ENCODE peak calls at places on chromosome 2, in seven cellular contexts. O is GM23338, W is GM19239, F is NCI-H1417, U is AG20443, H is HCT116, D is right lobe of liver. X is an unnamed sample.

GRCh38 chr2:25215948-25216679 is 47.7 kb upstream of the POMC start:
- DNase-seq in F (no peak), U (peak; percentile 91), D (peak; percentile 75), H (no peak), O (peak; percentile 94), W (peak; percentile 70), X (no peak)

GRCh38 chr2:150480971-150481830 is 6.3 kb downstream of the RND3 start:
- DNase-seq in O (no peak), D (no peak), W (no peak), U (no peak), F (no peak), H (no peak), X (no peak)

GRCh38 chr2:275457-275856 is 10.7 kb downstream of the ACP1 start:
- DNase-seq in D (no peak), O (no peak), W (no peak), H (no peak), U (no peak), F (no peak), X (no peak)

GRCh38 chr2:38269421-38269820 is 107.7 kb downstream of the ATL2 start:
- DNase-seq in U (no peak), O (no peak), W (no peak), H (no peak), D (no peak), F (no peak), X (no peak)

GRCh38 chr2:47501374-47502200 is 98.6 kb downstream of the MSH2 start:
- DNase-seq in O (no peak), U (no peak), H (no peak), F (no peak), W (no peak), D (no peak), X (peak; percentile 70)

GRCh38 chr2:73265298-73266060 is 18.8 kb downstream of the FBXO41 start:
- DNase-seq in W (no peak), H (no peak), D (no peak), U (no peak), F (no peak), O (no peak), X (no peak)

GRCh38 chr2:190469770-190470169 is 61.6 kb downstream of the MFSD6 start:
- DNase-seq in O (no peak), H (peak; percentile 56), D (no peak), W (no peak), U (peak; percentile 23), F (peak; percentile 85), X (peak; percentile 64)

GRCh38 chr2:160472839-160473251 is 20.8 kb downstream of the RBMS1 start:
- DNase-seq in O (no peak), W (no peak), F (peak; percentile 72), H (no peak), D (no peak), U (no peak), X (no peak)

GRCh38 chr2:224121406-224122067 is 82.5 kb upstream of the SERPINE2 start:
- DNase-seq in U (no peak), D (no peak), O (no peak), H (no peak), W (no peak), F (no peak), X (no peak)

GRCh38 chr2:169509230-169509917 is at the start of gene KLHL41:
- DNase-seq in W (no peak), O (no peak), D (no peak), F (peak; percentile 19), U (peak; percentile 11), H (no peak), X (no peak)

GRCh38 chr2:26189123-26189522 is 16.2 kb downstream of the GAREM2 start:
- DNase-seq in U (no peak), H (no peak), O (no peak), F (no peak), D (no peak), W (no peak), X (no peak)

GRCh38 chr2:74816540-74817331 is 17.2 kb upstream of the HK2 start:
- DNase-seq in H (no peak), F (peak; percentile 25), O (no peak), D (no peak), U (no peak), W (no peak), X (no peak)

GRCh38 chr2:164794432-164795231 is 47.0 kb downstream of the COBLL1 start:
- DNase-seq in O (no peak), F (no peak), H (no peak), D (no peak), W (no peak), U (no peak), X (no peak)

GRCh38 chr2:97844311-97844859 is 131.0 kb downstream of the ZAP70 start:
- DNase-seq in O (no peak), U (no peak), D (no peak), W (no peak), F (no peak), H (no peak), X (peak; percentile 28)

GRCh38 chr2:108288534-108289106 is at the start of gene SULT1C2:
- DNase-seq in H (peak; percentile 16), D (peak; percentile 67), W (no peak), F (peak; percentile 72), O (peak; percentile 76), U (no peak), X (peak; percentile 27)

GRCh38 chr2:20218331-20219320 is 6.3 kb downstream of the SDC1 start:
- DNase-seq in O (no peak), H (no peak), D (no peak), U (no peak), W (no peak), F (no peak), X (no peak)

GRCh38 chr2:78861546-78861945 is 164.0 kb upstream of the REG3G start:
- DNase-seq in F (peak; percentile 6), O (peak; percentile 74), H (no peak), W (no peak), U (no peak), D (no peak), X (no peak)

GRCh38 chr2:218017211-218018053 is 14.6 kb upstream of the TNS1 start:
- DNase-seq in U (no peak), H (no peak), D (no peak), W (no peak), O (no peak), F (no peak), X (no peak)